ENCODE peak calls at places on chromosomes 2 and 18, in eight cellular contexts. M is IMR-90; W is heart right ventricle; Z is naive thymus-derived CD4-positive, alpha-beta T cell; V is CD8-positive, alpha-beta memory T cell; Y is kidney; Q is CD8-positive, alpha-beta T cell; T is DND-41. A is an unnamed sample.

GRCh38 chr2:230155359-230155758 is 64.4 kb downstream of the SP110 start:
- DNase-seq in M (no peak), W (no peak), Z (no peak), V (no peak), Y (no peak), Q (no peak), T (no peak), A (no peak)

GRCh38 chr2:175309799-175310198 is 128.3 kb upstream of the ATP5MC3 start:
- DNase-seq in M (peak), W (peak), Z (no peak), V (no peak), Y (no peak), Q (no peak), T (peak), A (no peak)

GRCh38 chr2:54946220-54946568 is 104.1 kb downstream of the RTN4 start:
- DNase-seq in M (no peak), W (no peak), Z (no peak), V (no peak), Y (no peak), Q (no peak), T (no peak), A (no peak)

GRCh38 chr2:46841621-46842020 is 74.0 kb downstream of the MCFD2 start:
- DNase-seq in M (no peak), W (no peak), Z (no peak), V (no peak), Y (peak), Q (no peak), T (no peak), A (no peak)

GRCh38 chr18:11989966-11990380 is 8.7 kb downstream of the IMPA2 start:
- DNase-seq in M (no peak), W (no peak), Z (no peak), V (no peak), Y (peak), Q (no peak), T (no peak), A (peak)

GRCh38 chr2:20221169-20221938 is 3.6 kb downstream of the SDC1 start:
- DNase-seq in M (peak), W (no peak), Z (no peak), V (no peak), Y (no peak), Q (no peak), T (no peak), A (no peak)

GRCh38 chr2:89833780-89834117 is 1142.3 kb downstream of the RPIA start:
- DNase-seq in M (peak), W (no peak), Z (no peak), V (no peak), Y (no peak), Q (no peak), T (no peak), A (no peak)

GRCh38 chr2:4140284-4140962 is 437.0 kb downstream of the DCDC2C start:
- DNase-seq in M (no peak), W (no peak), Z (no peak), V (no peak), Y (no peak), Q (no peak), T (no peak), A (no peak)

GRCh38 chr2:20182241-20182931 is 42.5 kb downstream of the SDC1 start:
- DNase-seq in M (peak), W (no peak), Z (no peak), V (no peak), Y (peak), Q (no peak), T (no peak), A (peak)

GRCh38 chr2:45141883-45142866 is 132.9 kb upstream of the SIX2 start:
- DNase-seq in M (no peak), W (no peak), Z (no peak), V (no peak), Y (no peak), Q (no peak), T (no peak), A (no peak)

GRCh38 chr2:15642334-15643208 is 50.9 kb downstream of the DDX1 start:
- DNase-seq in M (no peak), W (no peak), Z (no peak), V (no peak), Y (no peak), Q (no peak), T (no peak), A (no peak)

GRCh38 chr2:84694088-84694622 is 177.9 kb downstream of the DNAH6 start:
- DNase-seq in M (no peak), W (no peak), Z (peak), V (peak), Y (peak), Q (peak), T (peak), A (no peak)

GRCh38 chr2:126707191-126707590 is 51.2 kb downstream of the GYPC start:
- DNase-seq in M (no peak), W (peak), Z (no peak), V (no peak), Y (no peak), Q (no peak), T (no peak), A (no peak)

GRCh38 chr18:33201509-33201926 is 239.0 kb downstream of the CCDC178 start:
- DNase-seq in M (no peak), W (no peak), Z (no peak), V (no peak), Y (no peak), Q (no peak), T (peak), A (no peak)

GRCh38 chr2:110807520-110807919 is 75.1 kb downstream of the ACOXL start:
- DNase-seq in M (peak), W (no peak), Z (no peak), V (no peak), Y (no peak), Q (no peak), T (no peak), A (no peak)

GRCh38 chr18:27500531-27500930 is 315.4 kb upstream of the CHST9 start:
- DNase-seq in M (no peak), W (no peak), Z (no peak), V (no peak), Y (no peak), Q (no peak), T (no peak), A (no peak)

GRCh38 chr18:1103567-1103966 is 198.9 kb downstream of the ADCYAP1 start:
- DNase-seq in M (no peak), W (no peak), Z (no peak), V (no peak), Y (no peak), Q (no peak), T (no peak), A (no peak)

GRCh38 chr18:11981383-11981632 is at the start of gene IMPA2:
- DNase-seq in M (no peak), W (no peak), Z (no peak), V (no peak), Y (no peak), Q (no peak), T (no peak), A (no peak)

GRCh38 chr2:32926708-32927084 is 20.1 kb upstream of the LTBP1 start:
- DNase-seq in M (peak), W (no peak), Z (no peak), V (no peak), Y (no peak), Q (no peak), T (no peak), A (no peak)

GRCh38 chr18:33755918-33756590 is 178.0 kb downstream of the ASXL3 start:
- DNase-seq in M (peak), W (no peak), Z (no peak), V (no peak), Y (no peak), Q (no peak), T (no peak), A (peak)

GRCh38 chr2:176494949-176495353 is 225.7 kb downstream of the MTX2 start:
- DNase-seq in M (no peak), W (peak), Z (no peak), V (no peak), Y (no peak), Q (no peak), T (peak), A (peak)

GRCh38 chr2:125516496-125517109 is 1139.4 kb upstream of the GYPC start:
- DNase-seq in M (peak), W (no peak), Z (no peak), V (no peak), Y (no peak), Q (no peak), T (peak), A (no peak)

GRCh38 chr2:65070172-65070830 is 14.1 kb downstream of the CEP68 start:
- DNase-seq in M (peak), W (no peak), Z (no peak), V (no peak), Y (no peak), Q (no peak), T (no peak), A (no peak)

GRCh38 chr2:74032909-74033261 is 48.2 kb downstream of the TET3 start:
- DNase-seq in M (no peak), W (no peak), Z (no peak), V (no peak), Y (no peak), Q (no peak), T (no peak), A (no peak)

GRCh38 chr2:96565111-96565510 is 28.6 kb downstream of the ARID5A start:
- DNase-seq in M (no peak), W (no peak), Z (no peak), V (no peak), Y (no peak), Q (no peak), T (no peak), A (no peak)

GRCh38 chr2:14492920-14493503 is 139.5 kb upstream of the LRATD1 start:
- DNase-seq in M (peak), W (no peak), Z (no peak), V (no peak), Y (no peak), Q (no peak), T (no peak), A (no peak)

GRCh38 chr18:8976606-8977005 is 125.9 kb upstream of the NDUFV2 start:
- DNase-seq in M (peak), W (no peak), Z (no peak), V (no peak), Y (no peak), Q (no peak), T (no peak), A (no peak)

GRCh38 chr2:68709421-68709911 is 25.1 kb upstream of the ARHGAP25 start:
- DNase-seq in M (peak), W (no peak), Z (peak), V (no peak), Y (no peak), Q (no peak), T (peak), A (no peak)

GRCh38 chr18:62384610-62385097 is 59.5 kb downstream of the TNFRSF11A start:
- DNase-seq in M (no peak), W (no peak), Z (no peak), V (no peak), Y (no peak), Q (no peak), T (no peak), A (no peak)

GRCh38 chr2:109513749-109514588 is 99.8 kb downstream of the SEPTIN10 start:
- DNase-seq in M (peak), W (no peak), Z (no peak), V (peak), Y (no peak), Q (no peak), T (peak), A (peak)

GRCh38 chr2:144324446-144325045 is 195.4 kb downstream of the ZEB2 start:
- DNase-seq in M (no peak), W (no peak), Z (no peak), V (peak), Y (no peak), Q (no peak), T (no peak), A (no peak)

GRCh38 chr2:40487592-40487991 is 35.7 kb upstream of the SLC8A1 start:
- DNase-seq in M (peak), W (no peak), Z (no peak), V (no peak), Y (no peak), Q (no peak), T (no peak), A (no peak)

GRCh38 chr2:2881507-2881906 is 496.1 kb downstream of the EIPR1 start:
- DNase-seq in M (no peak), W (no peak), Z (no peak), V (no peak), Y (no peak), Q (no peak), T (no peak), A (no peak)

GRCh38 chr18:12304351-12305210 is 3.5 kb upstream of the TUBB6 start:
- DNase-seq in M (peak), W (no peak), Z (no peak), V (no peak), Y (no peak), Q (no peak), T (no peak), A (peak)

GRCh38 chr2:182904844-182905243 is 38.4 kb upstream of the FRZB start:
- DNase-seq in M (no peak), W (no peak), Z (no peak), V (no peak), Y (no peak), Q (no peak), T (no peak), A (no peak)

GRCh38 chr2:186891219-186891621 is 42.2 kb upstream of the ZSWIM2 start:
- DNase-seq in M (no peak), W (no peak), Z (no peak), V (no peak), Y (no peak), Q (no peak), T (no peak), A (no peak)

GRCh38 chr2:177909962-177910361 is 162.6 kb downstream of the PDE11A start:
- DNase-seq in M (peak), W (no peak), Z (no peak), V (no peak), Y (no peak), Q (no peak), T (no peak), A (no peak)
- H3K27ac ChIP-seq in M (no peak), W (no peak), Z (no peak), V (no peak), Y (no peak), Q (no peak), T (no peak), A (no peak)

DNA sequence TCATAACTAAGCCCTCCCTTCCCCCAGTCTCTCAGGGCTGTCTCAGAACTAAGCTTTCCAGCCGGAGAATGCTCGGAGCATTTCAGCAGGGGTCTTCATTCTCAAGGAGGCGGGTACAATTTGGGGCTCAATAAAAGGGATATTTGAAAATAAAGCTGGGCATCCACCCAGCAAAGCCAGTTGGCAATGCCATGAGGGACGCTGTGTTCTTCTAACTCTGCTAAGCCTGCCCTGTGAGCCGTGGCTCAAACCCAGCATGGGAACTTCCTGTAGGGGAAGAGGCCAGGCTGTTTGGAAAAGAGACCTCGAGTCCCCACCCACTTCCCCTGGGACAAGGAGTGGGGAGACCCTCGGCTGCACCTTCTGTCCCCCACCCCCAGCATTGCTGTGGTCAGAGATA is 195.0 kb downstream of the CTIF start:
- DNase-seq in M (no peak), W (no peak), Z (no peak), V (no peak), Y (peak), Q (no peak), T (no peak), A (no peak)
- H3K27ac ChIP-seq in M (no peak), W (peak), Z (no peak), V (no peak), Y (no peak), Q (no peak), T (no peak), A (no peak)

DNA sequence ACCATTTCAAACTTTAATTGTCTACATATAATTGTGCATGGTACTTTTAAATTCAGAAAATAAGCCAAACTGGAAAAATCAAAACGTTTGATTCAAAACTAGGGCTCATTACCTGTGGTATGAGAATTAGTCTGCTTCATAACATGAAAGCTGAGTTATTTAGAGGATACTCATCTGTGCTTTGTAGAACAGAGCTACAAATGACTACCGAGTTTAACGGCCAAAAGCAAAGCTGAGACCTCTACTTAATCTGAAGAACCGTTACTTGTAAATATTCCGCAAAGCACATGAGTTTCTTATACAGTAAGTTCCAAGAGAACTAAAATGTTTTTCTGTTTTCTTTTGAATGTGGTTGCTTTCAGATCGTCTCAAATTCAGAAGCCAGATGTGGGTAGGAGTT is 123.7 kb upstream of the SMAD7 start:
- DNase-seq in M (no peak), W (no peak), Z (no peak), V (no peak), Y (no peak), Q (no peak), T (no peak), A (no peak)
- H3K27ac ChIP-seq in M (no peak), W (no peak), Z (no peak), V (no peak), Y (no peak), Q (no peak), T (no peak), A (no peak)

GRCh38 chr2:172437419-172438063 is 10.2 kb downstream of the ITGA6 start:
- DNase-seq in M (no peak), W (no peak), Z (peak), V (peak), Y (no peak), Q (peak), T (peak), A (no peak)
- H3K27ac ChIP-seq in M (no peak), W (no peak), Z (peak), V (no peak), Y (no peak), Q (peak), T (no peak), A (no peak)

DNA sequence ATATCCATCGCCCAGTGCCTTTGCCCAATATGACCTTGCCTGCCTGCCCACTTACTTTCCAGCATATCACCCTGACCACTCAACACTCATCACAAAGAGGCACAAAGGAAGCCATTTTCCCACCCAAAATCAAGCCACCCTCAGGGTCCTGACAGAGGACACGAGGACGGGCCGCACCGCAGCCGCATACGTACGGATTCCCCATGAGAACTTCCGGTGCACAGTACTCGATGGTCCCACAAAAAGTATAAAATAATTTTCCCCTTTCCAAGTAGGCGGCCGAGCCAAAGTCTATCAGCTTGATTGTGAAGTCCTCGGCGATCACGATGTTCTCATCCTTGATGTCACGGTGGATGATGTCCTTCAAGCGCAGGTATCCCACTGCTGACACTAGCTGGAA is 10.0 kb upstream of the MTERF4 start:
- DNase-seq in M (no peak), W (no peak), Z (no peak), V (no peak), Y (peak), Q (no peak), T (no peak), A (peak)
- H3K27ac ChIP-seq in M (no peak), W (no peak), Z (peak), V (peak), Y (no peak), Q (peak), T (no peak), A (no peak)

A was measured in sigmoid colon.